ENCODE peak calls at places on chromosomes 5 and 9, in ten cellular contexts. P, H, K, M, I, N, Z, A, O and U are unnamed samples. For H3K9me3, the result is how much of the 10 kb centered on the place peaks cover.

GRCh38 chr5:109743770-109744212 is 54.1 kb downstream of the MAN2A1 start:
- DNase-seq in H (peak), K (no peak), Z (peak), N (no peak), M (peak), O (no peak), A (peak), I (no peak), P (peak), U (no peak)

GRCh38 chr5:603081-603998 is 8.8 kb upstream of the CEP72 start:
- DNase-seq in P (peak), H (no peak), N (no peak), K (no peak), A (no peak), M (no peak), I (no peak), Z (no peak), O (no peak), U (peak)

GRCh38 chr5:43078956-43079355 is 38.8 kb upstream of the ANXA2R start:
- DNase-seq in Z (no peak), O (no peak), H (peak), A (no peak), M (peak), P (peak), K (no peak), I (no peak), N (no peak), U (no peak)

GRCh38 chr9:72554221-72554641 is 32.8 kb downstream of the TMC1 start:
- DNase-seq in P (no peak), K (no peak), Z (peak), H (no peak), A (peak), O (no peak), I (no peak), N (no peak), M (peak), U (no peak)

GRCh38 chr5:173612948-173613347 is 3.5 kb downstream of the BOD1 start:
- DNase-seq in I (no peak), A (no peak), N (no peak), Z (peak), M (no peak), O (no peak), K (no peak), H (peak), P (no peak), U (no peak)

GRCh38 chr9:88789785-88790184 is 201.5 kb upstream of the S1PR3 start:
- DNase-seq in H (peak), M (no peak), Z (no peak), O (no peak), N (no peak), K (no peak), I (no peak), A (no peak), P (no peak), U (no peak)

GRCh38 chr5:6576861-6577501 is 55.9 kb downstream of the NSUN2 start:
- DNase-seq in N (no peak), K (no peak), Z (peak), O (no peak), P (peak), I (no peak), M (peak), H (peak), A (peak), U (no peak)

GRCh38 chr5:370311-370958 is 48.9 kb downstream of the AHRR start:
- DNase-seq in I (no peak), K (no peak), O (no peak), H (no peak), P (peak), A (no peak), N (peak), Z (no peak), M (no peak), U (peak)

GRCh38 chr5:83377131-83377865 is 94.2 kb upstream of the VCAN start:
- DNase-seq in H (peak), K (no peak), A (no peak), O (no peak), Z (peak), M (no peak), I (no peak), P (no peak), N (no peak), U (no peak)

GRCh38 chr9:89593776-89594427 is 10.9 kb upstream of the GADD45G start:
- DNase-seq in H (peak), A (peak), P (no peak), I (peak), N (peak), Z (no peak), K (peak), O (peak), M (peak), U (peak)

GRCh38 chr5:169004551-169004950 is 296.4 kb downstream of the SLIT3 start:
- DNase-seq in K (no peak), P (no peak), I (no peak), M (no peak), O (no peak), A (no peak), N (no peak), Z (no peak), H (no peak), U (no peak)

GRCh38 chr9:75140261-75140660 is 51.9 kb downstream of the OSTF1 start:
- DNase-seq in I (no peak), A (no peak), P (no peak), Z (no peak), H (no peak), M (no peak), N (no peak), K (no peak), O (no peak), U (no peak)

GRCh38 chr9:126705767-126706697 is 92.3 kb downstream of the LMX1B start:
- DNase-seq in O (no peak), I (peak), K (peak), Z (no peak), H (peak), M (peak), A (peak), N (peak), P (peak), U (peak)

GRCh38 chr9:8734760-8735159 is 935.2 kb upstream of the DMAC1 start:
- DNase-seq in H (no peak), Z (no peak), P (no peak), A (peak), N (no peak), I (no peak), M (peak), K (no peak), O (no peak), U (no peak)

GRCh38 chr9:126144617-126145456 is 181.8 kb upstream of the MVB12B start:
- DNase-seq in I (no peak), A (no peak), P (peak), Z (no peak), K (no peak), N (no peak), H (no peak), M (no peak), O (no peak), U (peak)

GRCh38 chr5:40410939-40411635 is 268.6 kb upstream of the PTGER4 start:
- DNase-seq in P (no peak), O (no peak), Z (no peak), H (peak), M (no peak), N (no peak), K (no peak), I (no peak), A (no peak), U (no peak)

GRCh38 chr5:26232706-26233105 is 805.7 kb downstream of the CDH9 start:
- DNase-seq in O (no peak), M (no peak), N (no peak), A (no peak), H (no peak), K (no peak), P (no peak), Z (no peak), I (no peak), U (no peak)

GRCh38 chr9:94806307-94806893 is 79.9 kb downstream of the AOPEP start:
- DNase-seq in H (peak), P (no peak), Z (no peak), K (no peak), A (peak), O (no peak), I (no peak), N (no peak), M (peak), U (no peak)

GRCh38 chr5:16609412-16609811 is 7.4 kb downstream of the RETREG1 start:
- DNase-seq in H (no peak), I (no peak), A (no peak), O (no peak), Z (no peak), K (no peak), N (no peak), M (no peak), P (no peak), U (no peak)

GRCh38 chr5:180590543-180591248 is 603 bp downstream of the SCGB3A1 start:
- DNase-seq in Z (no peak), A (no peak), H (no peak), I (no peak), N (no peak), O (no peak), K (no peak), M (no peak), P (no peak), U (peak)

GRCh38 chr9:21239917-21240316 is at the start of gene IFNA14:
- DNase-seq in Z (no peak), A (no peak), I (no peak), P (no peak), N (no peak), K (no peak), H (no peak), O (no peak), M (no peak), U (no peak)

GRCh38 chr5:78530342-78531096 is 118.1 kb downstream of the LHFPL2 start:
- DNase-seq in N (no peak), A (peak), H (peak), O (no peak), I (no peak), P (no peak), Z (no peak), M (peak), K (no peak), U (no peak)

GRCh38 chr5:59367791-59368394 is 525.6 kb downstream of the PDE4D start:
- DNase-seq in I (peak), P (peak), M (peak), O (peak), K (peak), A (peak), N (peak), H (peak), Z (peak), U (no peak)

GRCh38 chr5:7995688-7996294 is 126.8 kb downstream of the MTRR start:
- DNase-seq in M (no peak), H (no peak), A (no peak), Z (no peak), K (no peak), N (no peak), P (no peak), I (no peak), O (no peak), U (no peak)

DNA sequence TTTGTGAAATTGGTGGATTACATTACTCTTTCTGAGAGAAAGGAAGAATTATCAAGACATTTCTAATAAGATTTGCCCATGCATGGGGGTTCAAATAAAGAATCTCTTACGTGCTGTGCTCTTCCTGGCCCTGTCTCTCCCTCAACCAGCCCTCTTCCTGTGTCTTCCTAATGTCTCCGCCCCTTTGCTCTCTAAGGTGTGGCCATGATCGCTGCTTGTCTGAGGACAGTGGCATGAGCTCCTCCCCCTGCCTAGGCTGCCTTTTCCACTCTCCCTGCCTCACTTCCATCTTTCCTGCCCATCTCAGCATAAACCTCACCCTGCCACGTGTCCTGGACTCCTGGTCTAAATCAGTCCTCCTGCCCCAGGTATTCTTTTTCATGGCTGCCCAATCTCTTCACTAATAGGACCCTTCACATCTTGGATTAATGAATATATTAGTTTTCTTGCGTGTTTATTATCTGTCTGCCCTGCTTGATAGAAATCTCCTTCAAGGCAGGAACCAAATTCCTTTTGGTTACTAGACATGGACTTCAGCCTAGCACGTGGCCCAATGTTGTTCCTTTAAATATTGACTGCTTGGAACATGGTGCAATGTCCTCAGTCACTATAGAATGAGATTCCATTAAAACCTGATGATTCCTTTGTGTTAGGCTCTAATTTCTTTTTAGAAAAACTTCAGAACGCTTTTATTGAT is 122.3 kb downstream of the MTRR start:
- DNase-seq in P (no peak), A (no peak), K (no peak), H (no peak), Z (no peak), I (no peak), N (no peak), M (peak), O (no peak), U (no peak)
- H3K4me3 ChIP-seq in P (no peak), A (no peak), K (no peak), H (no peak), Z (no peak), I (no peak), N (no peak), M (no peak), O (no peak), U (no peak)

GRCh38 chr5:141422742-141423291 is 2.0 kb downstream of the PCDHGA11 start:
- DNase-seq in K (no peak), A (no peak), M (no peak), P (no peak), H (no peak), Z (no peak), O (no peak), N (no peak), I (no peak), U (no peak)

GRCh38 chr5:141430332-141431113 is at the start of gene PCDHGA12:
- DNase-seq in H (peak), K (no peak), M (peak), A (peak), Z (no peak), O (no peak), P (no peak), N (no peak), I (no peak), U (no peak)

GRCh38 chr5:141431286-141431685 is 979 bp downstream of the PCDHGA12 start:
- DNase-seq in I (no peak), K (no peak), A (peak), N (no peak), M (no peak), Z (no peak), H (no peak), O (no peak), P (no peak), U (no peak)

DNA sequence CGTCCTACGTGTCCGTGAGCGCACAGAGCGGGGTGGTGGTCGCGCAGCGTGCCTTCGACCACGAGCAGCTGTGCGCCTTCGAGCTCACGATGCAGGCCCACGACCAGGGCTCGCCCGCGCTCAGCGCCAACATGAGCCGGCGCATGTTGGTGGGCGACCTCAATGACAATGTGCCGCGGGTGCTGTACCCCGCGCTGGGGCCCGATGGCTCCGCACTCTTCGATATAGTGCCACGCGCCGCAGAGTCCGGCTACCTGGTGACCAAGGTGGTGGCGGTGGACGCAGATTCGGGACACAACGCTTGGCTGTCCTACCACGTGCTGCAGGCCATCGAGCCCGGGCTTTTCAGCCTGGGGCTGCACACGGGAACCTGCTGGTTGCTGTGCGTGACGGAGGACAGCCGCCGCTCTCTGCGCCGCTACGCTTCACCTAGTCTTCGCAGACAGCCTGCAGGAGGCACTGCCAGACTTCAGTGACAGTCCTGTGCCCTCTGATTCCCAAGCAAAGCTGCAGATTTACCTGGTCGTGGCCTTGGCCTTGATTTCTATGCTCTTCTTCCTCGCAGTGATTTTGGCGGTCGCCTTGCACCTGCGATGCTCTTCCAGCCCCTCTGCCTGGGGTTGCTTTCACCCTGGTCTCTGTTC is 2.4 kb upstream of the PCDHGA12 start:
- DNase-seq in K (no peak), H (no peak), O (no peak), A (no peak), I (no peak), M (no peak), Z (no peak), P (no peak), N (no peak), U (no peak)
- H3K9me3 ChIP-seq in K (under half), H (under half), O (half or more), A (under half), I (under half), M (half or more), Z (half or more), P (under half), N (half or more), U (under half)

GRCh38 chr5:179344301-179345178 is 721 bp downstream of the ADAMTS2 start:
- DNase-seq in A (no peak), I (no peak), K (no peak), M (no peak), O (peak), N (no peak), H (no peak), Z (no peak), P (no peak), U (peak)

GRCh38 chr5:179345179-179345428 is 157 bp downstream of the ADAMTS2 start:
- DNase-seq in K (no peak), H (no peak), I (no peak), M (no peak), A (no peak), Z (no peak), O (no peak), P (no peak), N (no peak), U (no peak)

GRCh38 chr5:179342577-179342976 is 2.7 kb downstream of the ADAMTS2 start:
- DNase-seq in Z (no peak), N (no peak), M (no peak), P (no peak), K (no peak), I (no peak), A (no peak), H (no peak), O (no peak), U (peak)

GRCh38 chr5:179343021-179343781 is 2.1 kb downstream of the ADAMTS2 start:
- DNase-seq in A (no peak), P (no peak), K (no peak), Z (no peak), H (no peak), M (no peak), O (no peak), N (no peak), I (no peak), U (peak)

GRCh38 chr5:179343902-179344300 is 1.4 kb downstream of the ADAMTS2 start:
- DNase-seq in H (no peak), P (no peak), Z (no peak), I (no peak), A (no peak), N (no peak), K (no peak), M (no peak), O (peak), U (peak)
- H3K4me3 ChIP-seq in H (no peak), P (peak), Z (peak), I (no peak), A (no peak), N (no peak), K (no peak), M (no peak), O (no peak), U (peak)

DNA sequence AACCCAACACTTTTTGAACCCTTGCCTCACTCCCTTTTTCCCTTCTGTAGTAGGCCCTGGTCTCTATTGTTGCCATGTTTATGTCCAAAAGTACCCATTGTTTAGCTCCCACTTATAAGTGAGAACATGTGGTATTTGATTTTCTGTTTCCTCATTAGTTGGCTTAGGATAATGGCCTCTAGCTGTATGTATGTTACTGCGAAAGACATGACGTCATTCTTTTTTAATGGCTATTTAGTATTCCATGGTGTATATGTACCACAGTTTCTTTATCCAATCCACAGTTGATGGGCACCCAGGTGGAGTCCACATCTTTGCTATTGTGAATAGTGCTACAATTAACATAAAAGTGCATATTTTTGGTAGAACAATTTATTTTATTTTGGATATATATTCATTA is 90.3 kb upstream of the PTPRD start:
- DNase-seq in K (no peak), M (no peak), A (no peak), I (no peak), P (no peak), Z (no peak), O (no peak), H (no peak), N (no peak), U (no peak)
- H3K9me3 ChIP-seq in K (under half), M (under half), A (under half), I (under half), P (under half), Z (under half), O (under half), H (under half), N (under half), U (under half)

GRCh38 chr5:151718653-151719052 is 31.9 kb upstream of the SPARC start:
- DNase-seq in H (no peak), K (no peak), M (no peak), P (no peak), Z (no peak), O (no peak), N (no peak), I (no peak), A (no peak), U (no peak)

GRCh38 chr5:151719228-151719861 is 32.6 kb upstream of the SPARC start:
- DNase-seq in I (no peak), Z (no peak), K (no peak), O (no peak), P (peak), N (no peak), A (peak), M (peak), H (no peak), U (no peak)

GRCh38 chr5:151721812-151722391 is 35.2 kb upstream of the SPARC start:
- DNase-seq in O (no peak), K (no peak), Z (no peak), A (no peak), N (no peak), M (no peak), I (no peak), P (no peak), H (peak), U (no peak)

GRCh38 chr5:151720195-151720594 is 33.5 kb upstream of the SPARC start:
- DNase-seq in O (no peak), N (no peak), K (no peak), Z (no peak), M (no peak), P (no peak), A (no peak), I (no peak), H (no peak), U (no peak)

GRCh38 chr5:151721087-151721646 is 34.5 kb upstream of the SPARC start:
- DNase-seq in A (no peak), N (no peak), I (no peak), O (no peak), P (no peak), Z (no peak), K (no peak), M (no peak), H (peak), U (no peak)
- H3K4me3 ChIP-seq in A (no peak), N (no peak), I (no peak), O (no peak), P (no peak), Z (no peak), K (no peak), M (no peak), H (no peak), U (no peak)